ENCODE peak calls at places on chromosomes 11 and 22, in four cellular contexts. H is fibroblast of pulmonary artery, F is BE2C, X is K562. S is an unnamed sample.

GRCh38 chr11:35725880-35726279 is 63.3 kb downstream of the TRIM44 start:
- DNase-seq in H (peak; percentile 66), F (no peak), X (peak; percentile 20), S (peak; percentile 87)

GRCh38 chr11:116283300-116283699 is 489.5 kb downstream of the BUD13 start:
- DNase-seq in H (no peak), F (no peak), X (no peak), S (no peak)

GRCh38 chr11:72432347-72433287 is 1.7 kb downstream of the CLPB start:
- DNase-seq in H (no peak), F (no peak), X (no peak), S (no peak)

GRCh38 chr11:116234989-116235567 is 537.7 kb downstream of the BUD13 start:
- DNase-seq in H (no peak), F (no peak), X (no peak), S (no peak)

GRCh38 chr11:128604723-128605122 is 17.4 kb upstream of the ETS1 start:
- DNase-seq in H (no peak), F (no peak), X (no peak), S (no peak)

GRCh38 chr11:34168642-34169051 is 63.2 kb downstream of the NAT10 start:
- DNase-seq in H (no peak), F (no peak), X (no peak), S (no peak)

GRCh38 chr11:115208808-115209259 is 295.4 kb downstream of the CADM1 start:
- DNase-seq in H (no peak), F (no peak), X (no peak), S (no peak)

GRCh38 chr11:114159320-114159719 is 99.8 kb downstream of the ZBTB16 start:
- DNase-seq in H (no peak), F (no peak), X (no peak), S (peak; percentile 33)

GRCh38 chr11:35146711-35147110 is 7.7 kb downstream of the CD44 start:
- DNase-seq in H (peak; percentile 46), F (no peak), X (no peak), S (no peak)

GRCh38 chr11:86301742-86302091 is 323 bp upstream of the HIKESHI start:
- DNase-seq in H (no peak), F (no peak), X (no peak), S (no peak)
- H3K4me3 ChIP-seq in H (peak overlapping the region; percentile 89), F (peak overlapping the region; percentile 98), X (peak overlapping the region; percentile 79), S (peak overlapping the region; percentile 75)

DNA sequence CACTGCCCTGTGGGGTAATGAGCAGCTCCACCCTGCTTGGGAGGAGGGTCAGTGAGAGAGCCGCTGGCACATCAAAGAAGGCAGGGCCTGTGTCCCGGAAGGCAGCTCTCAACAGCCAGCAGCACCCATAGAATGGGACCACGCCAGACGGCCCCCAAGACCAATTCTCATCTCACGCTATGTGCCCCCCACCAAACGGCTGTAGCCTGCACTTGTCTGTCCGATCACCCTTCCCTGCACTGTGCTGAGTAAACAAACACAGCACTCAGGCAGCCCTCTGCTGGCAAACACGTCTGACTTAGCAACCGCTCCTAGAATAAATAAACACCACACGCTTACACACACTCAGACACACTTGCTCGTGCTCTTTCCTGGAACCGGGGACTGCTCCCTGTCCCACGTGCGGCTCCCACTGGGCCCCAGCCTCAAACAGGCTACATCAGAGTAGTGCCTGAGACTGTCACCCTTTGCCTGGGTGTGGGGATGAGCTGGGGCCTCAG is 53.2 kb upstream of the CDON start:
- DNase-seq in H (peak; percentile 73), F (peak; percentile 80), X (peak; percentile 24), S (peak; percentile 44)
- TF ChIP-seq CTCF in H (peak; percentile 15), F (peak; percentile 60), X (no peak), S (no peak)

GRCh38 chr11:71213696-71214552 is 38.5 kb downstream of the SHANK2 start:
- DNase-seq in H (no peak), F (no peak), X (no peak), S (no peak)
- H3K4me3 ChIP-seq in H (no peak overlapping the region), F (no peak overlapping the region), X (no peak overlapping the region), S (no peak overlapping the region)

DNA sequence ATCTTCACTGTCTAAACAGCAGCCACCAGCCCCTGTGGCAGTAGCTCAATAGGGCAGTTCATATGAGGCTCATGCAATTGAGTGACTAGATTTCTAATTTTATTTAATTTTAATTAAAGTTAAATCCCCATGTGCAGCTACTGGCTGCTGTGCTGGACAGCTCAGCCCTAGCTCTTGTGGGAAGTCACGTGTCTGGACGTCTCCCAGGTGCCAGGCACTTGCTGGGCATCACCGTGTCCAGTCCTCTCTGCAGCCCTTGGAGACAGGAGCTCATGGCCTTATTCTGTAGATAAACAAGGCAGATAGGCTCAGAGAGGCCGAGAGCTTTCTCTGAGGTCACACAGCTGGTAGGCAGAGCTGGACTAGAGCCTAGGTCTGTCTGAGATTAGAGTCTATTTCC is 95.0 kb downstream of the ARHGAP8 start:
- DNase-seq in H (no peak), F (no peak), X (no peak), S (no peak)
- TF ChIP-seq CTCF in H (no peak), F (no peak), X (no peak), S (no peak)

DNA sequence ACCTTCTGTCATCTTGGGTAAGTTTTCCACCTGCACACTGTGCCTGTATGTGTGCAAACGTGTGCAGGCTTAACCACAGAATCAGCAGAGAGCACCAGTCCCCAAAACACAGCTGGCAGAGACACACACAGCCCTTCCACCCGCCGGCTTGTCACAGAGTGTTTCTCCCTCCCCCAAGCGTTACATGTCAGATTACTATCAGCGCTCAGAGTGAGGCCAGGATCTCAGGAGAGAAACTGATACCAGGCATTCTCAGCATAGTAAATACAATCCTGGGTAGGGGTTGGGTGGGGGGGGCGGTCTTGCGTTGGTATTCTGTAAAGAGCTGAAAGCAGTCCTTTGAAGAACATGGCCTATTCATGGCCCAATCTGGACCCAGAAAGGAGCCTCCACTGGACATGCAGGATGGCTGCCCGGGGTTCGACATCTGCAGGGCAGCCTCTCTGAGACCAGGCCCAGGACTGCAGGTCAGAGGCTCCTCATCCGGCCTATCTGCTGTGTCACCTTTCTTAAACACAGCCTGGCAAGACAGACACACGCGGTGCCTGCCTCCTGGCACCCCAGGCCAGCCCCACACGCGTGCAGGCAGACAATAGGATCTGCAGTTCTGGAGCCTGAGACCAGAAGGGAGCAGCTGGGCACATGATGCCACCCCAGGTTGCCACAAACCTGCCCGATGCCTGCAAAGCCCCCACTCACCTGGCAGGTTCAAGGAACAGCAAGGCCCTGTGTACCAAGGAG is 1.7 kb downstream of the OSBPL5 start:
- DNase-seq in H (no peak), F (peak; percentile 7), X (no peak), S (no peak)
- H3K4me3 ChIP-seq in H (peak overlapping the region; percentile 84), F (peak overlapping the region; percentile 56), X (peak overlapping the region; percentile 54), S (peak overlapping the region; percentile 89)

GRCh38 chr11:133081730-133082452 is 450.4 kb downstream of the OPCML start:
- DNase-seq in H (no peak), F (no peak), X (no peak), S (no peak)

GRCh38 chr11:133082453-133082781 is 449.9 kb downstream of the OPCML start:
- DNase-seq in H (peak; percentile 6), F (peak; percentile 33), X (no peak), S (no peak)

GRCh38 chr11:133086518-133086917 is 445.8 kb downstream of the OPCML start:
- DNase-seq in H (no peak), F (no peak), X (no peak), S (no peak)

GRCh38 chr11:133081020-133081419 is 451.3 kb downstream of the OPCML start:
- DNase-seq in H (no peak), F (no peak), X (no peak), S (no peak)

DNA sequence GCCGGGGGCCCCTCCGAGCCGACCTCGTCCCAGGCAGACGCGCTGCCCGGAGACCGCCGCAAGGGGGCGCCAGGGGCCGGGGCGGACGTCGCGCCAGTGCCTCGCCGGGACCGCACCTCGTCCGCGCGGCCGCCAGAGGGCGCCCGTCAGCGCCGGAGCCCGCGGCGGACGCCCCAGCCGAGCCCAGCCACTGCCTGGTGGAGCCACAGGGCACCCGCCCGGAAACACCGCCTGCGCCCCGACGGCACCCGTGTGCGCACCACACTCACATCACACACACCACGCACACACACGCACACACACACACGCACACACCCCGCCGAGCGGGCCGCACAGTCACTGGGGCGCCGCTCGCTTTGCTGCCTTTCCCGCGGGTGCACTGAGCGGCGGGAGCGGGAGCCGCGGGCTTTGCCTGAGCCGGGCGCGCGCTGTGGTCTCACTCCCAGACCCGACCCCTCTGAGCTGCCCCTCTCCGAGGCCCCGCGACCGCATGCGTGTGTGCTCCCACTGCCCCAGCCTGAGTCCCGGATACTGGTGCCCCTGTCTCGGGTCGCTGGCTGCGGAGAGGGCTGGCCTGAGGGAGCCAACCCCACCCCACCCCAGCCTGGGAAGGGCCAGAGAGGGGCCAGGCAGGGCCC is 449.3 kb downstream of the OPCML start:
- DNase-seq in H (peak; percentile 38), F (peak; percentile 76), X (peak; percentile 76), S (peak; percentile 24)
- TF ChIP-seq CTCF in H (no peak), F (peak; percentile 33), X (peak; percentile 97), S (peak; percentile 11)

GRCh38 chr11:63490551-63491239 is at the start of gene PLAAT5:
- DNase-seq in H (no peak), F (no peak), X (no peak), S (peak; percentile 64)

GRCh38 chr11:63492441-63492840 is 1.5 kb upstream of the PLAAT5 start:
- DNase-seq in H (no peak), F (no peak), X (no peak), S (no peak)

GRCh38 chr11:63491614-63492372 is 826 bp upstream of the PLAAT5 start:
- DNase-seq in H (peak; percentile 85), F (no peak), X (no peak), S (no peak)

GRCh38 chr11:63489879-63490278 is 1.1 kb downstream of the PLAAT5 start:
- DNase-seq in H (peak; percentile 48), F (no peak), X (no peak), S (peak; percentile 54)

GRCh38 chr11:63491240-63491587 is 247 bp upstream of the PLAAT5 start:
- DNase-seq in H (no peak), F (no peak), X (no peak), S (no peak)
- H3K4me3 ChIP-seq in H (peak overlapping the region; percentile 49), F (no peak overlapping the region), X (no peak overlapping the region), S (peak overlapping the region; percentile 30)